ENCODE peak calls at places on chromosome 17, in seven cellular contexts. E is heart right ventricle; J is CD4-positive, CD25-positive, alpha-beta regulatory T cell; O is Peyer's patch; T is CD8-positive, alpha-beta T cell; Y is PC-3; B is aorta. V is an unnamed sample.
A peak's percentile ranks its signal among the peaks of the same experiment; 100 is the strongest.

GRCh38 chr17:60472449-60472848 is 50.2 kb downstream of the CHCT1 start:
- DNase-seq in E (no peak), J (no peak), O (no peak), T (no peak), Y (no peak), B (no peak), V (no peak)

GRCh38 chr17:29112780-29113295 is 67.4 kb downstream of the MYO18A start:
- DNase-seq in E (peak; percentile 61), J (no peak), O (no peak), T (no peak), Y (no peak), B (peak; percentile 76), V (no peak)

GRCh38 chr17:15431201-15431600 is 36.2 kb downstream of the CDRT4 start:
- DNase-seq in E (no peak), J (no peak), O (no peak), T (no peak), Y (no peak), B (no peak), V (no peak)

GRCh38 chr17:37562016-37562745 is 47.0 kb downstream of the SYNRG start:
- DNase-seq in E (no peak), J (no peak), O (no peak), T (no peak), Y (no peak), B (no peak), V (no peak)

GRCh38 chr17:40323731-40324650 is 15.0 kb downstream of the RARA start:
- DNase-seq in E (peak; percentile 89), J (peak; percentile 59), O (peak; percentile 53), T (peak; percentile 74), Y (peak; percentile 35), B (peak; percentile 90), V (no peak)

GRCh38 chr17:43905985-43906852 is 1.1 kb downstream of the MPP2 start:
- DNase-seq in E (peak; percentile 83), J (no peak), O (no peak), T (peak; percentile 50), Y (no peak), B (peak; percentile 88), V (no peak)

GRCh38 chr17:83083368-83084201 is 4.2 kb downstream of the METRNL start:
- DNase-seq in E (no peak), J (no peak), O (no peak), T (peak; percentile 70), Y (peak; percentile 86), B (peak; percentile 78), V (peak; percentile 35)

GRCh38 chr17:1997146-1997586 is 28.0 kb downstream of the RTN4RL1 start:
- DNase-seq in E (no peak), J (no peak), O (no peak), T (no peak), Y (peak; percentile 85), B (no peak), V (no peak)

GRCh38 chr17:34798581-34798980 is 162.7 kb downstream of the CCT6B start:
- DNase-seq in E (no peak), J (no peak), O (no peak), T (no peak), Y (no peak), B (no peak), V (peak; percentile 55)

GRCh38 chr17:39609416-39610025 is 1.8 kb upstream of the NEUROD2 start:
- DNase-seq in E (no peak), J (no peak), O (no peak), T (no peak), Y (no peak), B (no peak), V (no peak)

GRCh38 chr17:21215935-21216334 is 2.0 kb upstream of the TMEM11 start:
- DNase-seq in E (no peak), J (peak; percentile 31), O (no peak), T (no peak), Y (peak; percentile 81), B (no peak), V (no peak)

GRCh38 chr17:60159479-60159866 is 9.7 kb downstream of the CA4 start:
- DNase-seq in E (no peak), J (no peak), O (no peak), T (no peak), Y (no peak), B (no peak), V (no peak)

GRCh38 chr17:57113656-57114055 is 28.6 kb downstream of the AKAP1 start:
- DNase-seq in E (no peak), J (no peak), O (no peak), T (no peak), Y (no peak), B (no peak), V (no peak)

GRCh38 chr17:18315498-18316360 is 636 bp downstream of the SMCR8 start:
- DNase-seq in E (no peak), J (peak; percentile 68), O (no peak), T (peak; percentile 49), Y (no peak), B (peak; percentile 63), V (no peak)

GRCh38 chr17:74268052-74268451 is 6.0 kb upstream of the DNAI2 start:
- DNase-seq in E (no peak), J (no peak), O (no peak), T (no peak), Y (no peak), B (no peak), V (no peak)
- H3K4me3 ChIP-seq in E (no peak overlapping the region), J (no peak overlapping the region), O (no peak overlapping the region), T (no peak overlapping the region), Y (no peak overlapping the region), B (no peak overlapping the region), V (no peak overlapping the region)

GRCh38 chr17:65368341-65368740 is 193.1 kb downstream of the AXIN2 start:
- DNase-seq in E (no peak), J (no peak), O (no peak), T (no peak), Y (no peak), B (no peak), V (no peak)

GRCh38 chr17:65364408-65364807 is 197.0 kb downstream of the AXIN2 start:
- DNase-seq in E (no peak), J (no peak), O (no peak), T (no peak), Y (no peak), B (no peak), V (no peak)

GRCh38 chr17:65365209-65365608 is 196.2 kb downstream of the AXIN2 start:
- DNase-seq in E (no peak), J (no peak), O (no peak), T (no peak), Y (no peak), B (no peak), V (no peak)

GRCh38 chr17:65362826-65363225 is 198.6 kb downstream of the AXIN2 start:
- DNase-seq in E (no peak), J (no peak), O (no peak), T (no peak), Y (peak; percentile 99), B (no peak), V (no peak)

GRCh38 chr17:65366102-65366844 is 195.2 kb downstream of the AXIN2 start:
- DNase-seq in E (no peak), J (no peak), O (no peak), T (no peak), Y (no peak), B (no peak), V (no peak)
- H3K27me3 ChIP-seq in E (no peaks in the 10 kb centered on the region), J (no peaks in the 10 kb centered on the region), O (no peaks in the 10 kb centered on the region), T (no peaks in the 10 kb centered on the region), Y (no peaks in the 10 kb centered on the region), B (no peaks in the 10 kb centered on the region), V (no peaks in the 10 kb centered on the region)

GRCh38 chr17:19549746-19550623 is 16.3 kb downstream of the SLC47A1 start:
- DNase-seq in E (no peak), J (no peak), O (no peak), T (no peak), Y (no peak), B (no peak), V (no peak)
- H3K27ac ChIP-seq in E (no peak overlapping the region), J (no peak overlapping the region), O (no peak overlapping the region), T (no peak overlapping the region), Y (no peak overlapping the region), B (no peak overlapping the region), V (no peak overlapping the region)

DNA sequence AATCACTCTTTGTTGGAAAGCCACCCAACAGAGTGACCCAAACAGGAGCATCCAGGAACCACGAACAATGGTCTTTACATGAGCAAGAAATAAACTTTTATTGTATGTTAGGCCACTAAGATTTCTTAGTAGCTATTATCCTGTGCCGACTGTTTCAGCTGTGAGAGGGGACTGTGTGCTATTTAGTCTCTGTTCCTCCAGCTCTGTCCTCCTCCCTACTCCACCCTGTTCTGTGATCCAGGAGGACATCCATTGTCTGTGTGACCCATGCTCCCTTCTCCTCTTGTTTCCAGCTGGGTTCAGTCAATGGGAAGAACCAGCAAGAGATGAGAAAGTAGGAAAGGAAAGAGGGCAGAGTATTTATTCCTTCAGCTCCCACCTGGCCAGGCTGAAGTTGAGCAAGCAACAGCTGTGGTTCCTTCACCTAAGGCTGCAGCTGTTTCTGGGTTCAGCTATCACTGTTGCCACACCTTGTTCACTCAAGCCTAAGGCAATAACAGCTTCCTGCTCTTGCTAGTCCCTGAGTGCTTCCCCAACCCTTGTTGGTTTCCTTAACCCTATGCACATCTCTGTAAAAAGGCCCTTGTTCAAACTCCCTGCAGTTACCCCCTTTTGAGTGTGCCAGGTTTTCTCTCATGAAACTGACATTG is 14.9 kb upstream of the B4GALNT2 start:
- DNase-seq in E (no peak), J (no peak), O (no peak), T (no peak), Y (peak; percentile 39), B (no peak), V (no peak)
- H3K4me3 ChIP-seq in E (no peak overlapping the region), J (no peak overlapping the region), O (no peak overlapping the region), T (no peak overlapping the region), Y (no peak overlapping the region), B (no peak overlapping the region), V (no peak overlapping the region)

V was measured in iPS DF 6.9.